ENCODE peak calls at places on chromosome 9, in nine cellular contexts. N, H, V, K, J, X, R, A and Z are unnamed samples.

GRCh38 chr9:100308965-100309564 is 43.7 kb downstream of the TEX10 start:
- DNase-seq in H (no peak), J (no peak), A (no peak), V (no peak), X (peak; percentile 34), N (no peak), R (no peak), K (no peak), Z (no peak)

GRCh38 chr9:14203366-14204056 is 110.4 kb downstream of the NFIB start:
- DNase-seq in H (peak; percentile 46), X (no peak), V (no peak), K (peak; percentile 75), R (peak; percentile 78), A (peak; percentile 78), J (no peak), N (no peak), Z (no peak)

GRCh38 chr9:88745281-88746001 is 210.5 kb downstream of the NXNL2 start:
- DNase-seq in R (no peak), H (no peak), A (no peak), K (peak; percentile 34), N (peak; percentile 63), X (peak; percentile 75), J (no peak), V (no peak), Z (no peak)

GRCh38 chr9:105447814-105448812 is at the start of gene FSD1L:
- DNase-seq in A (peak; percentile 94), H (peak; percentile 93), J (peak; percentile 93), X (peak; percentile 96), R (peak; percentile 94), N (peak; percentile 97), V (peak; percentile 95), K (peak; percentile 96), Z (peak; percentile 97)

GRCh38 chr9:122777935-122778671 is 10.6 kb upstream of the OR5C1 start:
- DNase-seq in A (no peak), R (no peak), N (no peak), V (no peak), H (no peak), X (peak; percentile 72), K (no peak), J (no peak), Z (no peak)

GRCh38 chr9:105425817-105426433 is 21.9 kb upstream of the FSD1L start:
- DNase-seq in A (no peak), N (no peak), J (no peak), X (peak; percentile 64), R (no peak), V (peak; percentile 40), K (no peak), H (no peak), Z (no peak)

GRCh38 chr9:115142502-115143265 is 24.7 kb upstream of the TNC start:
- DNase-seq in N (no peak), J (no peak), K (no peak), V (no peak), A (no peak), X (no peak), H (no peak), R (no peak), Z (no peak)

GRCh38 chr9:109052416-109052815 is 39.1 kb upstream of the CTNNAL1 start:
- DNase-seq in A (no peak), H (no peak), R (no peak), J (no peak), N (no peak), V (no peak), K (no peak), X (peak; percentile 71), Z (no peak)

GRCh38 chr9:107467416-107467815 is 22.2 kb downstream of the KLF4 start:
- DNase-seq in K (no peak), R (no peak), N (no peak), H (no peak), A (no peak), J (no peak), V (no peak), X (no peak), Z (no peak)

GRCh38 chr9:31119882-31120481 is 1264.5 kb upstream of the ACO1 start:
- DNase-seq in X (peak; percentile 85), N (peak; percentile 29), R (no peak), V (peak; percentile 48), A (no peak), K (peak; percentile 12), J (peak; percentile 31), H (no peak), Z (no peak)

GRCh38 chr9:105976257-105976656 is 281.9 kb downstream of the TMEM38B start:
- DNase-seq in A (no peak), V (no peak), N (no peak), R (no peak), X (no peak), K (no peak), J (no peak), H (no peak), Z (no peak)

GRCh38 chr9:88387733-88388202 is 476 bp upstream of the SPIN1 start:
- DNase-seq in N (peak; percentile 58), R (no peak), V (peak; percentile 17), H (peak; percentile 43), K (peak; percentile 72), J (no peak), A (no peak), X (peak; percentile 71), Z (peak; percentile 45)

GRCh38 chr9:20437466-20437865 is 184.8 kb downstream of the MLLT3 start:
- DNase-seq in R (no peak), X (peak; percentile 60), J (no peak), K (no peak), N (no peak), V (no peak), A (no peak), H (no peak), Z (no peak)

GRCh38 chr9:136122425-136123383 is 4.0 kb upstream of the TMEM250 start:
- DNase-seq in X (peak; percentile 42), K (peak; percentile 78), R (peak; percentile 68), J (peak; percentile 75), V (peak; percentile 73), A (peak; percentile 76), H (peak; percentile 80), N (peak; percentile 81), Z (peak; percentile 90)

GRCh38 chr9:13013976-13014375 is 239.2 kb downstream of the LURAP1L start:
- DNase-seq in N (no peak), A (no peak), K (no peak), R (no peak), X (peak; percentile 82), J (no peak), H (no peak), V (no peak), Z (no peak)

GRCh38 chr9:13020141-13020540 is 245.3 kb downstream of the LURAP1L start:
- DNase-seq in R (no peak), A (no peak), H (no peak), X (peak; percentile 23), J (no peak), V (no peak), K (no peak), N (no peak), Z (no peak)

DNA sequence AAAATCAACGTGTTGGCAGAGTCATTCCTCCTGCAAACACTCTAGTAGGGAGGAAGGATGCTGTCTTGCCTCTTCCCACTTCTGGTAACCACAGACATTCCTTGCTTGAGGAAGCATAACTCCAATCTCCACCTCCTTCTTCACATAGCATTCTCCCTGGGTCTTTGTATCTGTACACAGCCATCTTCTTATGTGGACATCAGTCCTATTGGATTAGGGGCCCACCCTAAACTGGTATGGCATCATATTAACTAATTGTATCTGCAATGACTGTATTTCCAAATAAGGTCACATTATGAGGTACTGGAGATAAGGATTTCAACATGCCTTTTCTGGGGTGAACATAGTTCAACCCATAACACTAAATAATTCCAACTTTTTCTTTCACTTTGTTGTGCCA is 239.7 kb downstream of the LURAP1L start:
- DNase-seq in X (peak; percentile 57), V (no peak), R (no peak), N (no peak), H (no peak), J (no peak), K (no peak), A (no peak), Z (no peak)
- TF ChIP-seq CTCF in X (no peak), V (no peak), R (no peak), N (no peak), H (no peak), J (no peak), K (no peak), A (no peak), Z (no peak)

GRCh38 chr9:121445986-121446385 is 53.7 kb downstream of the GGTA1 start:
- DNase-seq in J (no peak), X (no peak), N (no peak), K (no peak), A (no peak), H (no peak), V (peak; percentile 5), R (no peak), Z (no peak)
- TF ChIP-seq CTCF in J (peak; percentile 57), X (no peak), N (no peak), K (no peak), A (peak; percentile 17), H (no peak), V (peak; percentile 3), R (no peak), Z (no peak)

GRCh38 chr9:134983506-134984371 is 66.0 kb upstream of the FCN1 start:
- DNase-seq in J (no peak), A (no peak), N (no peak), R (no peak), X (no peak), K (no peak), H (peak; percentile 31), V (peak; percentile 17), Z (no peak)

GRCh38 chr9:134984372-134985240 is 66.9 kb upstream of the FCN1 start:
- DNase-seq in V (no peak), X (no peak), J (no peak), K (no peak), N (no peak), A (no peak), R (no peak), H (no peak), Z (no peak)

GRCh38 chr9:134981829-134982228 is 64.1 kb upstream of the FCN1 start:
- DNase-seq in K (no peak), X (no peak), H (no peak), J (no peak), A (no peak), R (no peak), N (no peak), V (no peak), Z (no peak)

GRCh38 chr9:134982311-134982710 is 64.6 kb upstream of the FCN1 start:
- DNase-seq in V (no peak), H (no peak), A (no peak), R (no peak), N (no peak), K (no peak), X (no peak), J (no peak), Z (no peak)

GRCh38 chr9:134983094-134983493 is 65.4 kb upstream of the FCN1 start:
- DNase-seq in K (no peak), V (peak; percentile 51), R (no peak), H (no peak), J (peak; percentile 90), N (peak; percentile 32), A (no peak), X (no peak), Z (peak; percentile 55)
- TF ChIP-seq CTCF in K (no peak), V (peak; percentile 64), R (peak; percentile 8), H (no peak), J (peak; percentile 88), N (peak; percentile 35), A (peak; percentile 45), X (peak; percentile 44), Z (peak; percentile 32)

DNA sequence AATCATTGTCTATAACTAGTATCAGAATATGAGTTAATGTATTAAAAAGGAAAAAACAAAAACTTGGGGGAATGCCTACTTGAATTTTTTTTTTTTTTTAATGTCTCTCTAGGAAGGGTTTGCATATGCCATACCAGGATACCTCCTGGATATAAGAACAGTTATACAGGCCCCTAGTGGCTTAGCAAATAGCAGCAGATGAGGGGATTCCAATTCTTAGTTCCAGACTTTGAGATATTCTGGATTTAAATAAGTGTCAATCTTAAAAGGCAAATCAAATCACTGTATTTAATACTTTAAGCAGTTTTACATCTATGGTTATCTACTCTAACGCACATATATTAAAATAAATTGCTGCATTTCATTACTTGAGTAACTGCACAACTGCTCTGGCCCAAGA is 1055.5 kb upstream of the DMAC1 start:
- DNase-seq in A (no peak), K (no peak), V (no peak), X (peak; percentile 34), J (no peak), N (peak; percentile 58), R (no peak), H (no peak), Z (no peak)
- TF ChIP-seq CTCF in A (no peak), K (no peak), V (no peak), X (peak; percentile 48), J (peak; percentile 62), N (peak; percentile 62), R (no peak), H (no peak), Z (peak; percentile 45)